ENCODE peak calls at places on chromosomes 13 and 19, in four cellular contexts. B is hypothalamus, D is lung microvascular endothelial cell, K is T-cell. Q is an unnamed sample.

GRCh38 chr19:45103625-45104319 is 10.8 kb downstream of the PPP1R37 start:
- DNase-seq in B (peak; percentile 24), K (no peak), D (no peak), Q (no peak)

GRCh38 chr13:27007166-27007565 is 164.4 kb downstream of the USP12 start:
- DNase-seq in D (no peak), B (no peak), K (no peak), Q (no peak)

GRCh38 chr13:60134376-60134775 is 29.4 kb downstream of the DIAPH3 start:
- DNase-seq in B (no peak), K (no peak), D (no peak), Q (no peak)

GRCh38 chr19:2695288-2695866 is 7.1 kb downstream of the GNG7 start:
- DNase-seq in D (no peak), K (no peak), B (peak; percentile 95), Q (peak; percentile 12)

GRCh38 chr19:49845433-49845832 is 5.5 kb upstream of the PTOV1 start:
- DNase-seq in K (no peak), B (no peak), D (no peak), Q (no peak)

GRCh38 chr19:39677931-39678889 is 22.5 kb downstream of the LGALS16 start:
- DNase-seq in D (peak; percentile 46), K (no peak), B (no peak), Q (no peak)

GRCh38 chr13:94906605-94907004 is 194.3 kb upstream of the SOX21 start:
- DNase-seq in B (no peak), K (no peak), D (no peak), Q (no peak)

GRCh38 chr13:28048768-28049167 is 51.6 kb downstream of the FLT3 start:
- DNase-seq in B (no peak), D (no peak), K (no peak), Q (no peak)

GRCh38 chr13:41327994-41328778 is 17.1 kb downstream of the NAA16 start:
- DNase-seq in B (no peak), D (peak; percentile 49), K (no peak), Q (no peak)

GRCh38 chr13:110340812-110341444 is 33.8 kb downstream of the COL4A2 start:
- DNase-seq in D (peak; percentile 89), K (peak; percentile 34), B (peak; percentile 30), Q (no peak)

GRCh38 chr13:27147530-27148170 is 24.0 kb downstream of the USP12 start:
- DNase-seq in B (no peak), K (no peak), D (no peak), Q (no peak)

GRCh38 chr19:28934626-28935025 is 278.3 kb downstream of the UQCRFS1 start:
- DNase-seq in D (no peak), K (no peak), B (no peak), Q (no peak)

GRCh38 chr19:15463865-15464371 is 426 bp downstream of the RASAL3 start:
- DNase-seq in D (no peak), K (peak; percentile 73), B (no peak), Q (no peak)

GRCh38 chr13:40508112-40508511 is 158.3 kb downstream of the FOXO1 start:
- DNase-seq in D (peak; percentile 97), K (no peak), B (no peak), Q (no peak)

GRCh38 chr13:90232291-90232690 is 1115.2 kb upstream of the MIR17HG start:
- DNase-seq in D (no peak), B (no peak), K (no peak), Q (no peak)

GRCh38 chr19:8388612-8388958 is 1.6 kb upstream of the RAB11B start:
- DNase-seq in D (no peak), B (no peak), K (no peak), Q (no peak)

GRCh38 chr13:28558126-28558525 is 63.2 kb upstream of the FLT1 start:
- DNase-seq in B (no peak), K (no peak), D (peak; percentile 75), Q (no peak)

GRCh38 chr13:113806526-113806925 is 47.5 kb downstream of the TMEM255B start:
- DNase-seq in B (no peak), D (no peak), K (no peak), Q (no peak)

GRCh38 chr19:7994923-7995682 is 10.3 kb downstream of the ELAVL1 start:
- DNase-seq in K (no peak), D (no peak), B (no peak), Q (no peak)

GRCh38 chr13:113749507-113749906 is 9.5 kb upstream of the TMEM255B start:
- DNase-seq in K (no peak), D (no peak), B (no peak), Q (no peak)

GRCh38 chr19:46124638-46125115 is at the start of gene IGFL3:
- DNase-seq in K (no peak), B (no peak), D (no peak), Q (no peak)

GRCh38 chr13:31426395-31426794 is 226.6 kb downstream of the B3GLCT start:
- DNase-seq in B (no peak), K (no peak), D (no peak), Q (no peak)

GRCh38 chr19:50515168-50515561 is 1.5 kb upstream of the ASPDH start:
- DNase-seq in K (no peak), D (no peak), B (no peak), Q (no peak)

GRCh38 chr13:48232420-48233096 is 448 bp upstream of the ITM2B start:
- DNase-seq in D (peak; percentile 21), B (no peak), K (no peak), Q (no peak)

GRCh38 chr13:23652909-23653726 is 82.9 kb downstream of the TNFRSF19 start:
- DNase-seq in B (no peak), K (no peak), D (peak; percentile 47), Q (no peak)

GRCh38 chr13:90732049-90732448 is 615.4 kb upstream of the MIR17HG start:
- DNase-seq in K (no peak), D (no peak), B (no peak), Q (no peak)